ENCODE peak calls at places on chromosomes 6 and 20, in ten cellular contexts. F is OCI-LY7; C is cardiac fibroblast; S is SK-N-MC; A is psoas muscle; I is CD8-positive, alpha-beta T cell; B is fibroblast of mammary gland; P is prostate gland; W is mesendoderm; U is fibroblast of lung. T is an unnamed sample.

GRCh38 chr20:13671500-13672288 is 33.0 kb upstream of the TASP1 start:
- DNase-seq in U (peak; percentile 90), I (no peak), W (no peak), A (no peak), S (no peak), F (no peak), C (peak; percentile 78), P (no peak), B (peak; percentile 92), T (peak; percentile 53)

GRCh38 chr20:48026981-48027592 is 241.8 kb upstream of the SULF2 start:
- DNase-seq in I (no peak), W (no peak), U (peak; percentile 57), F (peak; percentile 55), P (no peak), A (no peak), B (peak; percentile 44), C (peak; percentile 37), S (no peak), T (no peak)

GRCh38 chr6:134647861-134648260 is 302.0 kb downstream of the ALDH8A1 start:
- DNase-seq in W (no peak), A (no peak), P (no peak), U (no peak), S (peak; percentile 67), F (no peak), B (peak; percentile 30), C (peak; percentile 60), I (no peak), T (no peak)

GRCh38 chr6:134464690-134465411 is 146.9 kb upstream of the SGK1 start:
- DNase-seq in A (peak; percentile 42), F (no peak), C (peak; percentile 46), I (no peak), W (peak; percentile 83), P (no peak), B (peak; percentile 69), U (peak; percentile 97), S (no peak), T (peak; percentile 82)

GRCh38 chr20:9068232-9068781 is 580 bp upstream of the PLCB4 start:
- DNase-seq in B (no peak), U (peak; percentile 56), W (peak; percentile 80), S (no peak), F (no peak), A (peak; percentile 31), I (no peak), C (peak; percentile 19), P (peak; percentile 40), T (no peak)

GRCh38 chr20:25315418-25316210 is 67.7 kb downstream of the PYGB start:
- DNase-seq in F (no peak), C (peak; percentile 30), A (no peak), W (no peak), S (no peak), B (peak; percentile 69), I (no peak), U (peak; percentile 74), P (no peak), T (no peak)

GRCh38 chr6:15516923-15517560 is 145.8 kb downstream of the DTNBP1 start:
- DNase-seq in U (no peak), F (no peak), A (no peak), C (no peak), W (no peak), S (no peak), B (no peak), P (no peak), I (no peak), T (no peak)

GRCh38 chr6:4889701-4890100 is 113.5 kb downstream of the CDYL start:
- DNase-seq in W (peak; percentile 36), F (no peak), A (no peak), U (no peak), B (no peak), I (no peak), P (no peak), S (no peak), C (no peak), T (no peak)

GRCh38 chr6:30781697-30782424 is 37.5 kb upstream of the IER3 start:
- DNase-seq in C (peak; percentile 100), F (no peak), P (peak; percentile 81), S (peak; percentile 97), W (peak; percentile 40), U (peak; percentile 99), I (peak; percentile 33), A (peak; percentile 95), B (peak; percentile 98), T (peak; percentile 97)

GRCh38 chr6:6758915-6759654 is 170.6 kb downstream of the LY86 start:
- DNase-seq in W (peak; percentile 94), B (peak; percentile 57), P (no peak), S (no peak), U (peak; percentile 63), C (peak; percentile 84), I (peak; percentile 16), F (peak; percentile 50), A (no peak), T (no peak)

GRCh38 chr20:44402391-44403193 is 47.1 kb downstream of the HNF4A start:
- DNase-seq in C (no peak), A (no peak), S (no peak), B (no peak), I (no peak), W (no peak), P (no peak), F (no peak), U (peak; percentile 14), T (no peak)

GRCh38 chr20:44401770-44402390 is 46.4 kb downstream of the HNF4A start:
- DNase-seq in C (no peak), P (no peak), I (no peak), F (no peak), B (no peak), A (no peak), U (no peak), W (no peak), S (no peak), T (no peak)

GRCh38 chr20:44400671-44401051 is 45.2 kb downstream of the HNF4A start:
- DNase-seq in S (no peak), B (no peak), A (no peak), F (no peak), I (no peak), W (no peak), C (no peak), P (no peak), U (no peak), T (no peak)

GRCh38 chr20:44399446-44399845 is 43.9 kb downstream of the HNF4A start:
- DNase-seq in I (no peak), A (no peak), U (no peak), W (no peak), P (no peak), C (no peak), B (no peak), S (no peak), F (no peak), T (no peak)

DNA sequence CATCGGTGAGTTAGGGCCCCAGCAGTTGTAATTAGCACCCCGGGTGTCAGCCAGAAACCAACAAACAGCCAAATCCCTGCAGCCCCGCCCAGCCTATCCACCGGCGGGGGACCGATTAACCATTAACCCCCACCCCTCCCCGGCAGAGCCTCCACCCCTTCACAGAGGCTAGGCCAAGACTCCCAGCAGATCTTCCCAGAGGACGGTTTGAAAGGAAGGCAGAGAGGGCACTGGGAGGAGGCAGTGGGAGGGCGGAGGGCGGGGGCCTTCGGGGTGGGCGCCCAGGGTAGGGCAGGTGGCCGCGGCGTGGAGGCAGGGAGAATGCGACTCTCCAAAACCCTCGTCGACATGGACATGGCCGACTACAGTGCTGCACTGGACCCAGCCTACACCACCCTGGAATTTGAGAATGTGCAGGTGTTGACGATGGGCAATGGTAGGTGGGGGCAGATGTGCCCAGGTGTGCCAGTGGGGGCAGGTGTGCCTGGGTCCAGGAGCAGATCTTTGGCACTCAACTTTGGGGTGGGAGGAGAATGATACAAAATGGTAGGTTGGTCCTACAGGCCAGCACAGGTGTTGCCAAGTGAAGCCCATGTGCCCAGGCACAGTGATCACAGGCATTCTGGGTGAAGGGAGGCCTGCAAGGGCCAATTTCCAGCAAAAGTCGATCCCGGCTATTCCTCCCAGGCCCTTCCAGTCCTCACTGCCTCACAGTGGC is 45.7 kb downstream of the HNF4A start:
- DNase-seq in C (no peak), B (no peak), P (no peak), U (no peak), A (no peak), I (no peak), F (no peak), W (no peak), S (no peak), T (no peak)
- H3K4me3 ChIP-seq in C (no peak overlapping the region), B (no peak overlapping the region), P (no peak overlapping the region), U (no peak overlapping the region), A (no peak overlapping the region), I (no peak overlapping the region), F (no peak overlapping the region), W (no peak overlapping the region), S (no peak overlapping the region), T (no peak overlapping the region)

DNA sequence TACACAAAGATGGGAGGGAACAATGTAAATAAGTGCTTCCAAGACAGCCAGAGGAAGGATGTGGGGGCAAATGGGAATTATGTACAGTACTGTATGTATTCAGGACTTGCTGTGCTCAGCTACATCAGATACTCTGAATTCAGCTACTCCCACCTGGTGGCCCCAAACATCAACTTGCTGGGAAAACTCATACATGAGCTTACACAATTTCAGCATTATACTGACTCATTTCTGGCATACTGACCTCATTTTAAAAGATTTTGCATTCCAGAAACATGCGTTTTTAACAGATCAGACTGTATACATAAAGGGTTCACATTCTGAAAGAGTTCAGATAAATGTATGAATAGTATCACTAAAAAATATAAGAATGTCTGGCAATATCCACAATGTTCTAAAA is 59.7 kb downstream of the GPX5 start:
- DNase-seq in W (no peak), A (no peak), I (no peak), P (no peak), C (peak; percentile 51), U (peak; percentile 67), B (peak; percentile 78), F (no peak), S (no peak), T (peak; percentile 59)
- H3K4me3 ChIP-seq in W (no peak overlapping the region), A (no peak overlapping the region), I (no peak overlapping the region), P (no peak overlapping the region), C (no peak overlapping the region), U (no peak overlapping the region), B (no peak overlapping the region), F (no peak overlapping the region), S (peak overlapping the region; percentile 36), T (no peak overlapping the region)

GRCh38 chr6:163414117-163414366 is 476 bp upstream of the QKI start:
- DNase-seq in W (no peak), C (peak; percentile 95), P (no peak), F (no peak), I (no peak), B (no peak), U (no peak), A (no peak), S (no peak), T (no peak)
- H3K4me3 ChIP-seq in W (peak overlapping the region; percentile 56), C (peak overlapping the region; percentile 61), P (peak overlapping the region; percentile 99), F (peak overlapping the region; percentile 72), I (peak overlapping the region; percentile 80), B (peak overlapping the region; percentile 49), U (peak overlapping the region; percentile 49), A (peak overlapping the region; percentile 73), S (peak overlapping the region; percentile 92), T (peak overlapping the region; percentile 62)

DNA sequence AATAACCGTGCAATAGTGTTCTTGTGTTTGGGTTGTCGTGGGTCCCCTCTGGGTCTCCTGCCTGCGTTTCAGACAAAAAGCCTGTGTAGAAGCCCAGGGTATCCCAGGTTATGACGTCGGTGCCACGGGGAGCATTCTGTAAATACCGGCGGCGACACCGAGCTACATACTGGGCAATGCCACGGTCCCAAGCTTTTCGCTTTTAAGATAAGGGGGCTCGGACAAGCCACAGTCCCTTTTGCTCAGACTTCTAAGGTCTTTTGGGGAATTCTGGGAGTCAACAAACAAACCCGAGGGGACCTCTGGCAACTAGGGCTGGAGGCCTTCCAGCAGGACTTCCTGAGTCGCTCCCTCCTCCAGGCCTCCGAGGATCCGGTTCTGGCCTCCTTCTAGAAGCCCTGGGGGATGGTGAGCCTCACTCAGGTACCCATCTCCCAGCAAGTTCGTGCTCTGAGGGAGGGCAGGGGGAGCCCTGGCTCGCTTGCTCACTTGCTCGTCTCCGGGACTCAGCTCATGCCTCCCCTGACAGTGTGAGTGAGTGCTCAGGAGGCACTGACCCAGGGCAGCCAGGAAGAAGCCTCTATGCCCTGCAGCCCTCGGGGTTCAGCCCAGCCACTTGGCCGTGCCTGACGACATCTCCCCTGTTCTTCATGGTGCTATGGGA is 62.4 kb upstream of the MRPS10 start:
- DNase-seq in C (peak; percentile 78), B (peak; percentile 45), A (peak; percentile 35), I (no peak), W (peak; percentile 26), P (peak; percentile 25), U (peak; percentile 33), S (no peak), F (no peak), T (no peak)
- H3K4me3 ChIP-seq in C (no peak overlapping the region), B (no peak overlapping the region), A (no peak overlapping the region), I (no peak overlapping the region), W (no peak overlapping the region), P (no peak overlapping the region), U (no peak overlapping the region), S (no peak overlapping the region), F (no peak overlapping the region), T (no peak overlapping the region)